ENCODE peak calls at places on chromosomes 13 and 19, in six cellular contexts. Z, T, R, Q, W and C are unnamed samples.

GRCh38 chr19:4624733-4625362 is 14.5 kb upstream of the TNFAIP8L1 start:
- DNase-seq in R (peak), T (no peak), W (no peak), Q (no peak), Z (no peak), C (no peak)

GRCh38 chr19:13054605-13055212 is 47.9 kb downstream of the LYL1 start:
- DNase-seq in T (no peak), Z (no peak), Q (no peak), W (no peak), R (no peak), C (no peak)

GRCh38 chr19:11475861-11476260 is 5.0 kb downstream of the ELAVL3 start:
- DNase-seq in Z (no peak), W (no peak), Q (no peak), R (peak), T (no peak), C (no peak)

GRCh38 chr19:35673121-35673804 is 6.9 kb downstream of the UPK1A start:
- DNase-seq in T (peak), R (no peak), W (no peak), Z (peak), Q (no peak), C (peak)

GRCh38 chr13:98222081-98222554 is 45.0 kb upstream of the RNF113B start:
- DNase-seq in Z (peak), T (no peak), W (no peak), R (no peak), Q (no peak), C (no peak)

GRCh38 chr13:66994097-66994496 is 236.0 kb downstream of the PCDH9 start:
- DNase-seq in R (peak), T (no peak), Q (peak), Z (peak), W (no peak), C (peak)

GRCh38 chr19:13044160-13044853 is 49.0 kb downstream of the NFIX start:
- DNase-seq in R (no peak), W (no peak), Z (no peak), T (no peak), Q (no peak), C (peak)

GRCh38 chr19:13022859-13023636 is 27.8 kb downstream of the NFIX start:
- DNase-seq in Q (peak), W (peak), R (no peak), Z (peak), T (peak), C (no peak)

GRCh38 chr19:28294395-28294794 is 918.6 kb downstream of the UQCRFS1 start:
- DNase-seq in R (no peak), T (no peak), W (no peak), Q (no peak), Z (peak), C (no peak)

GRCh38 chr19:46716013-46716671 is 772 bp downstream of the PRKD2 start:
- DNase-seq in T (no peak), R (peak), Q (no peak), Z (peak), W (no peak), C (no peak)

GRCh38 chr13:100825551-100825950 is 151.0 kb upstream of the TMTC4 start:
- DNase-seq in Z (peak), T (no peak), R (no peak), Q (no peak), W (no peak), C (no peak)

GRCh38 chr13:48304132-48304876 is 753 bp downstream of the RB1 start:
- DNase-seq in R (no peak), W (peak), T (no peak), Z (peak), Q (no peak), C (peak)

GRCh38 chr19:5154799-5155426 is 185.7 kb downstream of the PTPRS start:
- DNase-seq in T (no peak), W (no peak), Q (no peak), R (no peak), Z (no peak), C (no peak)

GRCh38 chr13:18943273-18943672 is 238.4 kb downstream of the TUBA3C start:
- DNase-seq in Z (no peak), W (no peak), R (no peak), Q (no peak), T (no peak), C (no peak)

GRCh38 chr13:44815507-44816074 is 173.7 kb downstream of the NUFIP1 start:
- DNase-seq in Z (peak), Q (no peak), T (no peak), R (no peak), W (peak), C (no peak)

GRCh38 chr19:55256562-55257460 is 2.0 kb downstream of the PPP6R1 start:
- DNase-seq in T (no peak), Q (no peak), Z (no peak), W (no peak), R (no peak), C (no peak)

GRCh38 chr13:99986751-99987150 is 5.2 kb downstream of the ZIC2 start:
- DNase-seq in T (no peak), R (no peak), Z (no peak), W (no peak), Q (no peak), C (no peak)

GRCh38 chr19:39727070-39727800 is 10.6 kb downstream of the CLC start:
- DNase-seq in R (no peak), W (no peak), Q (no peak), T (no peak), Z (no peak), C (no peak)

GRCh38 chr19:29812080-29812880 is 489 bp downstream of the CCNE1 start:
- DNase-seq in R (no peak), Z (peak), Q (no peak), W (no peak), T (no peak), C (no peak)

GRCh38 chr19:16371540-16371986 is 46.9 kb downstream of the KLF2 start:
- DNase-seq in T (no peak), R (no peak), W (no peak), Q (no peak), Z (no peak), C (peak)